ENCODE peak calls at places on chromosomes 12 and 14, in seven cellular contexts. A, P, I, Q, E, N and Y are unnamed samples.

GRCh38 chr12:65098364-65098763 is 22.7 kb downstream of the WIF1 start:
- DNase-seq in A (no peak), P (no peak), I (no peak), Q (no peak), E (no peak), N (no peak), Y (no peak)

GRCh38 chr14:36662543-36663403 is 1.1 kb downstream of the PAX9 start:
- DNase-seq in A (no peak), P (no peak), I (no peak), Q (peak; percentile 5), E (peak; percentile 37), N (no peak), Y (peak; percentile 39)

GRCh38 chr12:19846561-19846960 is 407.3 kb downstream of the AEBP2 start:
- DNase-seq in A (no peak), P (no peak), I (peak; percentile 78), Q (peak; percentile 91), E (no peak), N (peak; percentile 55), Y (no peak)

GRCh38 chr14:99672506-99673327 is 11.4 kb upstream of the CYP46A1 start:
- DNase-seq in A (no peak), P (no peak), I (no peak), Q (no peak), E (no peak), N (no peak), Y (no peak)

GRCh38 chr12:89733579-89734201 is 25.1 kb upstream of the ATP2B1 start:
- DNase-seq in A (peak; percentile 54), P (peak; percentile 86), I (peak; percentile 84), Q (peak; percentile 93), E (peak; percentile 88), N (peak; percentile 90), Y (no peak)

GRCh38 chr12:87157791-87158190 is 871.4 kb downstream of the C12orf50 start:
- DNase-seq in A (peak; percentile 86), P (peak; percentile 49), I (peak; percentile 97), Q (peak; percentile 98), E (peak; percentile 42), N (peak; percentile 94), Y (no peak)

GRCh38 chr12:82805812-82806497 is 119.2 kb downstream of the TMTC2 start:
- DNase-seq in A (no peak), P (peak; percentile 26), I (peak; percentile 52), Q (peak; percentile 16), E (no peak), N (peak; percentile 5), Y (no peak)

GRCh38 chr12:41274643-41275042 is 86.5 kb downstream of the PDZRN4 start:
- DNase-seq in A (no peak), P (no peak), I (no peak), Q (no peak), E (no peak), N (no peak), Y (no peak)

GRCh38 chr12:61566183-61566582 is 694.0 kb upstream of the USP15 start:
- DNase-seq in A (no peak), P (no peak), I (no peak), Q (no peak), E (no peak), N (no peak), Y (no peak)

GRCh38 chr14:65462411-65462810 is 49.9 kb downstream of the FUT8 start:
- DNase-seq in A (peak; percentile 23), P (no peak), I (peak; percentile 11), Q (peak; percentile 79), E (peak; percentile 63), N (peak; percentile 43), Y (peak; percentile 70)
- TF ChIP-seq CTCF in A (no peak), P (no peak), I (no peak), Q (no peak), E (no peak), N (no peak), Y (no peak)

GRCh38 chr14:49464885-49465284 is 121.3 kb downstream of the RPS29 start:
- DNase-seq in A (no peak), P (no peak), I (no peak), Q (peak; percentile 3), E (no peak), N (no peak), Y (no peak)
- TF ChIP-seq CTCF in A (peak; percentile 24), P (no peak), I (peak; percentile 25), Q (peak; percentile 43), E (peak; percentile 24), N (peak; percentile 48), Y (no peak)

DNA sequence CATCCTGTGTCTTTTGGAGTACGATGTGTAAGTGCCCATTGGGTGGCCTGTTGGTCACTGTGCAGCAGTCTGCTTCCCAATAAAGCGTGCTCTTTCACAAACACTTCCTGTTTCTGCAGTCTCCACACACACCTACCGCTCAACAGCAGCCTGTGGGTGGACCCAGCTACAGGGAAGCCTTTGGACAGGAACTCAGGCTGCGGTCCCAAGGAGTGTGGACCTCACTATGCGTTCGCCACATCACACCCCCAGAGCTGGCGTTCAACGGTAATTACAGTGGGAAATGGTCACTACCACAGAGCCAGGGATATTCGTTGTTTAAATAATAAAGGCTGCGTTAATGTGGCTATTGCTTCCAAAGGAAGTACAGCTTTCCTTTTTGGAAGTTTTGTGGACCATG is 16.2 kb downstream of the PSMC1 start:
- DNase-seq in A (no peak), P (no peak), I (no peak), Q (no peak), E (no peak), N (no peak), Y (no peak)
- TF ChIP-seq CTCF in A (no peak), P (no peak), I (no peak), Q (no peak), E (no peak), N (no peak), Y (no peak)

DNA sequence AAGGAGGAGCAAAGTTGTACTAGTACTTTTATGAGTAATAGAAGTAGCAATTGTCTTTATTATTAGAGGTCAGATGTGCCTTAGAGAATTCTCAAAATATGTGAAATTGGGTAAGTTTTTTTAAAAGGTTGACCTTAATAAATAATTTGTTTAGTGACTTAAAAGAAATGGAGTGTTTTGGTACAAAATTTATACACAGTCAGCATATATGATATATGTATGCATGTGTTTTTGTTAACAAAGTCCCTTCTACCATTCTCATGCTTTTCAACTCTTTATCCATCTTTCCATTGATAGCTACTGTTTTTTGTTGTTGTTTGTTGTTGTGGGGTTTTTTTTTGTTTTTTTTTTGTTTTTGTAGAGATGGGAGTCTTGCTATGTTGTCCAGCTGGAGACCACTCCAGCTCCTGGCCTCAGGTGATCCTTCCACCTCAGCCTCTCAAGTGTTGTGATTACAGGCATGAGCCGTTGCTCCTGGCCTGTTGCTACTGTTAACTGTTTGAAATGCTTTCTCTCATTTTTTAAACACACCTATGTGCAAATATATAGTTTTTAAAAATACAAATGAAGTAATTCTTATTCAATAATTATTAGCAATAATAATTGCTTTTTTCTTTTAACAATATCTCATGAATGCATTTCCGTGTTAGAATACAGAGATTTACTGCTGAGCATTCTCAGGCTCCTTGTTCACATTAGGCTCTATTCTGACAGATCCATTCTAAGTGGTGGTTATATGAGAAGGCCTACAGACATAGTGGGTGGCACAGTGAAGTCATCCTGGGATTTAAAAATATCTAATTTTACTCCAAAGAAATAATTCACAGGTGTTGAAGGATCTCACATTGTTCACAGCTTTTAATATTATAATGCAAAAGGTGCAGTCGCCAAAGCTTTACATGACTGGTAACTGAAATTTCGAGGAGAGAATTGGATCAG is 10.4 kb downstream of the NAA30 start:
- DNase-seq in A (no peak), P (no peak), I (no peak), Q (no peak), E (no peak), N (no peak), Y (no peak)
- TF ChIP-seq CTCF in A (no peak), P (no peak), I (no peak), Q (no peak), E (no peak), N (no peak), Y (no peak)

GRCh38 chr14:86035882-86036281 is 505.9 kb downstream of the FLRT2 start:
- DNase-seq in A (no peak), P (no peak), I (peak; percentile 24), Q (peak; percentile 37), E (peak; percentile 15), N (no peak), Y (peak; percentile 4)
- TF ChIP-seq CTCF in A (peak; percentile 39), P (peak; percentile 39), I (peak; percentile 31), Q (peak; percentile 61), E (peak; percentile 76), N (peak; percentile 73), Y (peak; percentile 63)

GRCh38 chr12:124405592-124405991 is 110.7 kb downstream of the RFLNA start:
- DNase-seq in A (no peak), P (no peak), I (no peak), Q (no peak), E (no peak), N (no peak), Y (no peak)
- TF ChIP-seq CTCF in A (no peak), P (no peak), I (no peak), Q (no peak), E (no peak), N (no peak), Y (no peak)

GRCh38 chr12:2405039-2405438 is 352.3 kb downstream of the CACNA1C start:
- DNase-seq in A (no peak), P (no peak), I (no peak), Q (no peak), E (no peak), N (no peak), Y (no peak)

GRCh38 chr12:2402180-2402579 is 349.4 kb downstream of the CACNA1C start:
- DNase-seq in A (no peak), P (no peak), I (no peak), Q (no peak), E (no peak), N (no peak), Y (no peak)

GRCh38 chr12:2397356-2398045 is 344.7 kb downstream of the CACNA1C start:
- DNase-seq in A (no peak), P (no peak), I (no peak), Q (no peak), E (no peak), N (no peak), Y (no peak)

GRCh38 chr12:2403221-2403976 is 350.6 kb downstream of the CACNA1C start:
- DNase-seq in A (no peak), P (no peak), I (no peak), Q (no peak), E (no peak), N (no peak), Y (no peak)

DNA sequence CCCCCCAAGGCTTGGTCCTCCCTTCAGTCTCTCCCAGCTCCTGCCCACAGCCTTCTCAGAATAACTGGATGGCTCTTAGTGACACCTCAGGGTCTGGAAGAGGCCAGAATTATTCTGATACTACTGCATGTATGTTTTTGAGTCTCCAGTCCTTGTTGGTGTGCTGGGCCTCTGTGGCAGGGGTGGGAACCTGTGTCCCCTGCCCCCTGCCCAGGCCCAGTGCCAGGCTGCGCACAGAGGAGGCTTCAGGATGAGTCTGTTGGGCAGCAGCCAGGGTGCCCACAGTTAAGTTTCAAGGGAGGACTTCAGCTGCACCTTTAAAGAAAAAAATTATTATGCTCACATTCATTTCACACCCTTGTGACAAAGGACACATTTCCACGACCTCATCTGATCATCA is 348.3 kb downstream of the CACNA1C start:
- DNase-seq in A (no peak), P (no peak), I (no peak), Q (no peak), E (no peak), N (no peak), Y (no peak)
- TF ChIP-seq CTCF in A (no peak), P (no peak), I (no peak), Q (no peak), E (no peak), N (no peak), Y (no peak)

GRCh38 chr12:116276433-116277216 is 868 bp downstream of the MED13L start:
- DNase-seq in A (no peak), P (no peak), I (peak; percentile 75), Q (peak; percentile 79), E (peak; percentile 60), N (peak; percentile 59), Y (peak; percentile 63)
- TF ChIP-seq CTCF in A (peak; percentile 29), P (peak; percentile 36), I (peak; percentile 26), Q (peak; percentile 49), E (no peak), N (no peak), Y (no peak)